ENCODE peak calls at places on chromosome 18, in ten cellular contexts. One of them, this sample, is unnamed. For H3K36me3, the result is how much of the 10 kb centered on the place peaks cover.

GRCh38 chr18:41121116-41121826 is 833.8 kb upstream of the PIK3C3 start:
- DNase-seq in body of pancreas: no peak
- DNase-seq in heart right ventricle: no peak
- DNase-seq in GM23338: no peak
- DNase-seq in adrenal gland: no peak
- DNase-seq in esophagus squamous epithelium: no peak
- DNase-seq in cardiac muscle cell: peak
- DNase-seq in lower lobe of right lung: no peak
- DNase-seq in GM12878: no peak
- DNase-seq in stomach: no peak
- DNase-seq in this sample: no peak

GRCh38 chr18:42268793-42269192 is 313.8 kb downstream of the PIK3C3 start:
- DNase-seq in heart right ventricle: no peak
- DNase-seq in GM23338: no peak
- DNase-seq in adrenal gland: no peak
- DNase-seq in stomach: no peak
- DNase-seq in esophagus squamous epithelium: no peak
- DNase-seq in lower lobe of right lung: no peak
- DNase-seq in GM12878: no peak
- DNase-seq in body of pancreas: no peak
- DNase-seq in cardiac muscle cell: no peak
- DNase-seq in this sample: peak

GRCh38 chr18:79624356-79624961 is 55.1 kb upstream of the CTDP1 start:
- DNase-seq in cardiac muscle cell: no peak
- DNase-seq in esophagus squamous epithelium: no peak
- DNase-seq in GM12878: peak
- DNase-seq in adrenal gland: no peak
- DNase-seq in heart right ventricle: no peak
- DNase-seq in GM23338: no peak
- DNase-seq in body of pancreas: no peak
- DNase-seq in stomach: no peak
- DNase-seq in lower lobe of right lung: no peak
- DNase-seq in this sample: no peak

GRCh38 chr18:12028674-12029073 is 47.4 kb downstream of the IMPA2 start:
- DNase-seq in lower lobe of right lung: no peak
- DNase-seq in adrenal gland: no peak
- DNase-seq in GM12878: no peak
- DNase-seq in GM23338: no peak
- DNase-seq in heart right ventricle: no peak
- DNase-seq in cardiac muscle cell: no peak
- DNase-seq in esophagus squamous epithelium: no peak
- DNase-seq in stomach: no peak
- DNase-seq in body of pancreas: no peak
- DNase-seq in this sample: no peak

GRCh38 chr18:54250846-54251251 is 18.5 kb upstream of the POLI start:
- DNase-seq in esophagus squamous epithelium: no peak
- DNase-seq in GM23338: no peak
- DNase-seq in cardiac muscle cell: no peak
- DNase-seq in lower lobe of right lung: no peak
- DNase-seq in adrenal gland: no peak
- DNase-seq in GM12878: peak
- DNase-seq in body of pancreas: no peak
- DNase-seq in stomach: no peak
- DNase-seq in heart right ventricle: no peak
- DNase-seq in this sample: no peak

GRCh38 chr18:29184654-29185053 is 1007.7 kb upstream of the CDH2 start:
- DNase-seq in heart right ventricle: no peak
- DNase-seq in GM23338: no peak
- DNase-seq in adrenal gland: no peak
- DNase-seq in lower lobe of right lung: no peak
- DNase-seq in GM12878: no peak
- DNase-seq in body of pancreas: no peak
- DNase-seq in esophagus squamous epithelium: no peak
- DNase-seq in cardiac muscle cell: peak
- DNase-seq in stomach: no peak
- DNase-seq in this sample: no peak

GRCh38 chr18:12085136-12085535 is 8.5 kb upstream of the ANKRD62 start:
- DNase-seq in GM23338: peak
- DNase-seq in body of pancreas: no peak
- DNase-seq in adrenal gland: no peak
- DNase-seq in cardiac muscle cell: no peak
- DNase-seq in stomach: no peak
- DNase-seq in GM12878: no peak
- DNase-seq in lower lobe of right lung: no peak
- DNase-seq in heart right ventricle: no peak
- DNase-seq in esophagus squamous epithelium: no peak
- DNase-seq in this sample: no peak

GRCh38 chr18:58225101-58225500 is 181.1 kb downstream of the NEDD4L start:
- DNase-seq in body of pancreas: no peak
- DNase-seq in lower lobe of right lung: no peak
- DNase-seq in GM23338: no peak
- DNase-seq in cardiac muscle cell: no peak
- DNase-seq in esophagus squamous epithelium: no peak
- DNase-seq in heart right ventricle: no peak
- DNase-seq in GM12878: peak
- DNase-seq in stomach: no peak
- DNase-seq in adrenal gland: no peak
- DNase-seq in this sample: no peak

GRCh38 chr18:72692086-72692485 is 147.9 kb upstream of the CBLN2 start:
- DNase-seq in heart right ventricle: no peak
- DNase-seq in lower lobe of right lung: no peak
- DNase-seq in stomach: no peak
- DNase-seq in cardiac muscle cell: no peak
- DNase-seq in GM23338: peak
- DNase-seq in esophagus squamous epithelium: no peak
- DNase-seq in adrenal gland: no peak
- DNase-seq in GM12878: no peak
- DNase-seq in body of pancreas: peak
- DNase-seq in this sample: no peak

GRCh38 chr18:42929181-42929580 is 186.3 kb downstream of the RIT2 start:
- DNase-seq in body of pancreas: no peak
- DNase-seq in lower lobe of right lung: no peak
- DNase-seq in GM23338: no peak
- DNase-seq in esophagus squamous epithelium: no peak
- DNase-seq in heart right ventricle: no peak
- DNase-seq in cardiac muscle cell: peak
- DNase-seq in GM12878: no peak
- DNase-seq in stomach: no peak
- DNase-seq in adrenal gland: no peak
- DNase-seq in this sample: no peak

GRCh38 chr18:74519320-74520095 is 14.8 kb upstream of the CNDP1 start:
- DNase-seq in cardiac muscle cell: no peak
- DNase-seq in stomach: peak
- DNase-seq in heart right ventricle: no peak
- DNase-seq in GM12878: no peak
- DNase-seq in esophagus squamous epithelium: no peak
- DNase-seq in GM23338: no peak
- DNase-seq in adrenal gland: no peak
- DNase-seq in body of pancreas: no peak
- DNase-seq in lower lobe of right lung: no peak
- DNase-seq in this sample: no peak

GRCh38 chr18:25066536-25066935 is 285.4 kb downstream of the ZNF521 start:
- DNase-seq in body of pancreas: no peak
- DNase-seq in cardiac muscle cell: peak
- DNase-seq in GM12878: no peak
- DNase-seq in adrenal gland: peak
- DNase-seq in esophagus squamous epithelium: no peak
- DNase-seq in GM23338: no peak
- DNase-seq in stomach: no peak
- DNase-seq in lower lobe of right lung: no peak
- DNase-seq in heart right ventricle: no peak
- DNase-seq in this sample: no peak

GRCh38 chr18:9617006-9617542 is 2.7 kb upstream of the PPP4R1 start:
- DNase-seq in GM23338: no peak
- DNase-seq in cardiac muscle cell: peak
- DNase-seq in heart right ventricle: no peak
- DNase-seq in esophagus squamous epithelium: no peak
- DNase-seq in stomach: no peak
- DNase-seq in GM12878: no peak
- DNase-seq in body of pancreas: no peak
- DNase-seq in adrenal gland: no peak
- DNase-seq in lower lobe of right lung: no peak
- DNase-seq in this sample: no peak

GRCh38 chr18:54762386-54762785 is 65.9 kb upstream of the RAB27B start:
- DNase-seq in cardiac muscle cell: peak
- DNase-seq in stomach: no peak
- DNase-seq in heart right ventricle: no peak
- DNase-seq in adrenal gland: no peak
- DNase-seq in GM12878: no peak
- DNase-seq in GM23338: no peak
- DNase-seq in body of pancreas: no peak
- DNase-seq in lower lobe of right lung: no peak
- DNase-seq in esophagus squamous epithelium: no peak
- DNase-seq in this sample: no peak

GRCh38 chr18:51279367-51279984 is 82.0 kb upstream of the MEX3C start:
- DNase-seq in GM12878: peak
- DNase-seq in adrenal gland: peak
- DNase-seq in esophagus squamous epithelium: no peak
- DNase-seq in lower lobe of right lung: no peak
- DNase-seq in GM23338: no peak
- DNase-seq in cardiac muscle cell: no peak
- DNase-seq in heart right ventricle: no peak
- DNase-seq in stomach: no peak
- DNase-seq in body of pancreas: no peak
- DNase-seq in this sample: no peak

GRCh38 chr18:9705183-9705864 is 2.8 kb upstream of the RAB31 start:
- DNase-seq in lower lobe of right lung: no peak
- DNase-seq in body of pancreas: no peak
- DNase-seq in GM12878: no peak
- DNase-seq in adrenal gland: peak
- DNase-seq in esophagus squamous epithelium: no peak
- DNase-seq in cardiac muscle cell: peak
- DNase-seq in stomach: no peak
- DNase-seq in GM23338: no peak
- DNase-seq in heart right ventricle: no peak
- DNase-seq in this sample: no peak

GRCh38 chr18:48913201-48913600 is 37.6 kb downstream of the SMAD7 start:
- DNase-seq in body of pancreas: no peak
- DNase-seq in lower lobe of right lung: no peak
- DNase-seq in cardiac muscle cell: no peak
- DNase-seq in GM23338: no peak
- DNase-seq in stomach: peak
- DNase-seq in heart right ventricle: no peak
- DNase-seq in adrenal gland: no peak
- DNase-seq in GM12878: no peak
- DNase-seq in esophagus squamous epithelium: no peak
- DNase-seq in this sample: no peak

GRCh38 chr18:56286775-56287174 is 351.6 kb downstream of the TXNL1 start:
- DNase-seq in GM12878: no peak
- DNase-seq in stomach: no peak
- DNase-seq in cardiac muscle cell: peak
- DNase-seq in lower lobe of right lung: no peak
- DNase-seq in GM23338: no peak
- DNase-seq in heart right ventricle: no peak
- DNase-seq in adrenal gland: no peak
- DNase-seq in esophagus squamous epithelium: no peak
- DNase-seq in body of pancreas: no peak
- DNase-seq in this sample: no peak

GRCh38 chr18:70464343-70465114 is 175.7 kb downstream of the SOCS6 start:
- DNase-seq in stomach: peak
- DNase-seq in GM12878: no peak
- DNase-seq in GM23338: peak
- DNase-seq in adrenal gland: peak
- DNase-seq in lower lobe of right lung: peak
- DNase-seq in cardiac muscle cell: peak
- DNase-seq in esophagus squamous epithelium: no peak
- DNase-seq in heart right ventricle: peak
- DNase-seq in body of pancreas: peak
- DNase-seq in this sample: peak
- TF ChIP-seq CTCF in stomach: no peak
- TF ChIP-seq CTCF in GM12878: no peak
- TF ChIP-seq CTCF in GM23338: peak
- TF ChIP-seq CTCF in adrenal gland: no peak
- TF ChIP-seq CTCF in lower lobe of right lung: no peak
- TF ChIP-seq CTCF in cardiac muscle cell: peak
- TF ChIP-seq CTCF in esophagus squamous epithelium: peak
- TF ChIP-seq CTCF in heart right ventricle: peak
- TF ChIP-seq CTCF in body of pancreas: peak
- TF ChIP-seq CTCF in this sample: peak

DNA sequence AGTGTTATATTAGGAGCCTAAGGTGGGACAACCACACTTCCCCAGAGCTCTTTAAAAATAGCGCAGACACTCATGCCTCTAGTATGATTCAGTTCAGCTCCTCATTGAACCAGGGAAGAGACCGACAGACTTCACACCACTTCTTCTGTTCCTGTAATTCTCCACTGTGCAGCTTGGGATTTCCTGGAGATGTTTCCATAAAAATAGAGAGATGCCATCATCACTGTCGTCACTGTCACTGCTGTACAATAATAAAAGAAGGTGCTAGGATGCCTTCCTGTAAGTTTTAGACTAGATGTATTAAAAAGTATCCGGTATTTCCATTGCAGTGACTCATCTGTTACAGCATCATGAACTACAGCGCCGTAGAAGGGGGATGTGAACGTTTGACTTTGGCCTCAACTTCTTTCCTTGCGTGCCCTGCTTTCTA is 110.9 kb downstream of the FAM210A start:
- DNase-seq in GM23338: no peak
- DNase-seq in adrenal gland: no peak
- DNase-seq in esophagus squamous epithelium: no peak
- DNase-seq in heart right ventricle: no peak
- DNase-seq in stomach: no peak
- DNase-seq in body of pancreas: no peak
- DNase-seq in lower lobe of right lung: no peak
- DNase-seq in cardiac muscle cell: no peak
- DNase-seq in GM12878: no peak
- DNase-seq in this sample: no peak
- H3K4me3 ChIP-seq in GM23338: no peak
- H3K4me3 ChIP-seq in adrenal gland: no peak
- H3K4me3 ChIP-seq in esophagus squamous epithelium: no peak
- H3K4me3 ChIP-seq in heart right ventricle: no peak
- H3K4me3 ChIP-seq in stomach: no peak
- H3K4me3 ChIP-seq in body of pancreas: no peak
- H3K4me3 ChIP-seq in lower lobe of right lung: no peak
- H3K4me3 ChIP-seq in cardiac muscle cell: no peak
- H3K4me3 ChIP-seq in GM12878: peak
- H3K4me3 ChIP-seq in this sample: no peak

GRCh38 chr18:44509048-44509447 is 171.6 kb upstream of the SETBP1 start:
- DNase-seq in heart right ventricle: no peak
- DNase-seq in cardiac muscle cell: no peak
- DNase-seq in lower lobe of right lung: no peak
- DNase-seq in GM12878: no peak
- DNase-seq in body of pancreas: no peak
- DNase-seq in adrenal gland: no peak
- DNase-seq in GM23338: no peak
- DNase-seq in esophagus squamous epithelium: no peak
- DNase-seq in stomach: no peak
- DNase-seq in this sample: no peak
- H3K36me3 ChIP-seq in heart right ventricle: under half
- H3K36me3 ChIP-seq in cardiac muscle cell: under half
- H3K36me3 ChIP-seq in lower lobe of right lung: under half
- H3K36me3 ChIP-seq in GM12878: under half
- H3K36me3 ChIP-seq in body of pancreas: under half
- H3K36me3 ChIP-seq in adrenal gland: under half
- H3K36me3 ChIP-seq in GM23338: under half
- H3K36me3 ChIP-seq in esophagus squamous epithelium: under half
- H3K36me3 ChIP-seq in stomach: under half
- H3K36me3 ChIP-seq in this sample: under half

DNA sequence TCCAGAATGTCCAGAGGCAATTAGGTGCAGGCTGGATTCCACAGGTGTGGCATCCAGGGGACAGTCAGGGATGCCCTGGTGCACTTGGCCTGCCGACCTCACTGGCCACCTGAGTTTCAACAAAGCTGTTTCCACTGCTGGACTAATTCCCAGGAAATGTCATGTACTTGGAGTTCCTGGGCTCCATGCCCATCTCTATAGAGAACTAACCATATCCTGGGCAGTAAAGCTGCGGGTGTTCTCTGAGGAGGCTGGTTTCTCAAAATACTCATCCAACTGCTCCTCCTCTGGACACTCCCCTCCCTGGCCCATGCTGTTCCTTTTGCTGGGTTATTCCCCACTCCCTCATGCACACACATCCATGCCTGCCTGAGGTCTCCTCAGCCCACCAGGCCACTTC is 161.9 kb upstream of the SKOR2 start:
- DNase-seq in cardiac muscle cell: peak
- DNase-seq in adrenal gland: peak
- DNase-seq in GM12878: no peak
- DNase-seq in heart right ventricle: no peak
- DNase-seq in GM23338: no peak
- DNase-seq in stomach: peak
- DNase-seq in lower lobe of right lung: no peak
- DNase-seq in body of pancreas: peak
- DNase-seq in esophagus squamous epithelium: no peak
- DNase-seq in this sample: no peak
- TF ChIP-seq CTCF in cardiac muscle cell: no peak
- TF ChIP-seq CTCF in adrenal gland: no peak
- TF ChIP-seq CTCF in GM12878: no peak
- TF ChIP-seq CTCF in heart right ventricle: no peak
- TF ChIP-seq CTCF in GM23338: no peak
- TF ChIP-seq CTCF in stomach: no peak
- TF ChIP-seq CTCF in lower lobe of right lung: no peak
- TF ChIP-seq CTCF in body of pancreas: no peak
- TF ChIP-seq CTCF in esophagus squamous epithelium: no peak
- TF ChIP-seq CTCF in this sample: no peak

This sample was measured in WERI-Rb-1.